ENCODE peak calls at places on chromosome 7, in six cellular contexts. L is AG08396, T is fibroblast of mammary gland, V is amygdala, C is fibroblast of villous mesenchyme, N is choroid plexus epithelial cell. Q is an unnamed sample.

GRCh38 chr7:141585592-141586510 is 34.6 kb downstream of the AGK start:
- DNase-seq in N (peak), T (peak), C (peak), L (peak), V (no peak), Q (peak)

GRCh38 chr7:149685455-149685854 is 87.9 kb downstream of the ZNF467 start:
- DNase-seq in C (no peak), L (no peak), T (peak), N (peak), V (no peak), Q (no peak)

GRCh38 chr7:131197920-131198610 is 129.6 kb upstream of the MKLN1 start:
- DNase-seq in N (peak), C (peak), L (no peak), V (no peak), T (peak), Q (no peak)

GRCh38 chr7:102978280-102978679 is 65.5 kb downstream of the LRRC17 start:
- DNase-seq in L (no peak), V (no peak), N (peak), C (peak), T (peak), Q (no peak)

GRCh38 chr7:36949711-36950600 is 225.7 kb upstream of the AOAH start:
- DNase-seq in L (no peak), C (peak), T (peak), V (no peak), N (no peak), Q (no peak)

GRCh38 chr7:137873524-137873923 is 26.8 kb upstream of the DGKI start:
- DNase-seq in T (peak), L (no peak), V (no peak), N (peak), C (peak), Q (peak)

GRCh38 chr7:106987777-106988176 is 56.7 kb upstream of the PRKAR2B start:
- DNase-seq in N (no peak), L (no peak), C (no peak), V (no peak), T (no peak), Q (no peak)

GRCh38 chr7:142001163-142001874 is 5.6 kb downstream of the MGAM start:
- DNase-seq in L (no peak), N (peak), V (no peak), C (no peak), T (peak), Q (no peak)

GRCh38 chr7:69429817-69430501 is 168.3 kb upstream of the AUTS2 start:
- DNase-seq in N (no peak), L (no peak), T (peak), C (no peak), V (peak), Q (no peak)

GRCh38 chr7:44379366-44380178 is 54.2 kb upstream of the CAMK2B start:
- DNase-seq in N (peak), T (peak), L (peak), V (no peak), C (peak), Q (no peak)

GRCh38 chr7:24039991-24040390 is 244.0 kb upstream of the NPY start:
- DNase-seq in V (no peak), N (no peak), C (peak), L (no peak), T (no peak), Q (no peak)

GRCh38 chr7:122974229-122974628 is 21.3 kb downstream of the TAS2R16 start:
- DNase-seq in C (no peak), N (no peak), L (no peak), V (no peak), T (no peak), Q (no peak)

GRCh38 chr7:98205162-98205845 is 5.9 kb upstream of the BHLHA15 start:
- DNase-seq in T (no peak), L (no peak), N (no peak), C (no peak), V (no peak), Q (no peak)

GRCh38 chr7:147586526-147586925 is 1004.0 kb upstream of the C7orf33 start:
- DNase-seq in V (no peak), C (no peak), N (no peak), L (no peak), T (peak), Q (no peak)

GRCh38 chr7:107989618-107990373 is 13.2 kb downstream of the LAMB1 start:
- DNase-seq in N (peak), V (no peak), C (no peak), T (peak), L (no peak), Q (no peak)

GRCh38 chr7:497346-497745 is 22.3 kb downstream of the PDGFA start:
- DNase-seq in T (no peak), V (no peak), C (no peak), L (no peak), N (no peak), Q (no peak)

GRCh38 chr7:29538322-29538874 is 25.2 kb upstream of the PRR15 start:
- DNase-seq in L (no peak), V (no peak), C (no peak), T (no peak), N (peak), Q (no peak)

GRCh38 chr7:118352854-118353453 is 128.4 kb downstream of the ANKRD7 start:
- DNase-seq in T (peak), N (peak), C (peak), V (no peak), L (no peak), Q (no peak)

GRCh38 chr7:132915652-132916051 is 166.2 kb downstream of the CHCHD3 start:
- DNase-seq in C (no peak), N (no peak), V (no peak), L (no peak), T (no peak), Q (no peak)

GRCh38 chr7:104878577-104878976 is 135.4 kb upstream of the KMT2E start:
- DNase-seq in V (no peak), N (no peak), C (no peak), L (no peak), T (no peak), Q (no peak)

GRCh38 chr7:11540271-11540761 is 291.7 kb downstream of the THSD7A start:
- DNase-seq in N (peak), T (peak), C (peak), V (no peak), L (no peak), Q (no peak)

GRCh38 chr7:22841954-22842353 is 19.3 kb upstream of the TOMM7 start:
- DNase-seq in L (no peak), C (peak), T (peak), N (peak), V (no peak), Q (no peak)

GRCh38 chr7:156179872-156180390 is 367.7 kb upstream of the SHH start:
- DNase-seq in T (no peak), L (no peak), V (no peak), N (no peak), C (no peak), Q (no peak)

GRCh38 chr7:26694156-26694555 is 170.2 kb downstream of the SKAP2 start:
- DNase-seq in V (no peak), L (no peak), T (peak), C (no peak), N (no peak), Q (no peak)

GRCh38 chr7:152435384-152436278 is at the start of gene KMT2C:
- DNase-seq in V (peak), C (peak), N (peak), L (peak), T (peak), Q (peak)

GRCh38 chr7:16590424-16590823 is 55.1 kb downstream of the ANKMY2 start:
- DNase-seq in V (no peak), N (no peak), T (no peak), L (no peak), C (no peak), Q (no peak)

GRCh38 chr7:82050792-82051191 is 280.9 kb upstream of the HGF start:
- DNase-seq in V (no peak), L (peak), C (peak), N (peak), T (peak), Q (no peak)

GRCh38 chr7:28477041-28477442 is 64.7 kb downstream of the CREB5 start:
- DNase-seq in T (no peak), C (no peak), L (no peak), N (no peak), V (no peak), Q (no peak)

GRCh38 chr7:63106506-63107388 is 891.9 kb upstream of the ZNF722 start:
- DNase-seq in L (no peak), T (no peak), C (no peak), N (no peak), V (no peak), Q (no peak)

GRCh38 chr7:151833691-151834090 is 43.2 kb downstream of the PRKAG2 start:
- DNase-seq in N (no peak), T (no peak), V (no peak), L (no peak), C (no peak), Q (no peak)

GRCh38 chr7:142906643-142907042 is 21.1 kb upstream of the TRPV6 start:
- DNase-seq in N (no peak), T (no peak), L (no peak), C (no peak), V (no peak), Q (no peak)